ENCODE peak calls at places on chromosomes 3 and 15, in four cellular contexts. One of them, this sample, is unnamed.

GRCh38 chr3:29649815-29650547 is 369.1 kb downstream of the RBMS3 start:
- DNase-seq in MCF 10A: peak; percentile 42
- DNase-seq in BE2C: no peak
- DNase-seq in RPMI8226: peak; percentile 71
- DNase-seq in this sample: no peak

GRCh38 chr3:134563614-134564013 is 77.8 kb downstream of the CEP63 start:
- DNase-seq in MCF 10A: no peak
- DNase-seq in BE2C: no peak
- DNase-seq in RPMI8226: no peak
- DNase-seq in this sample: no peak

GRCh38 chr3:130310109-130310508 is 35.4 kb upstream of the COL6A5 start:
- DNase-seq in MCF 10A: no peak
- DNase-seq in BE2C: no peak
- DNase-seq in RPMI8226: no peak
- DNase-seq in this sample: no peak

GRCh38 chr3:135240426-135240825 is 445.4 kb downstream of the EPHB1 start:
- DNase-seq in MCF 10A: no peak
- DNase-seq in BE2C: peak; percentile 33
- DNase-seq in RPMI8226: no peak
- DNase-seq in this sample: no peak

GRCh38 chr3:197041875-197042488 is 12.4 kb upstream of the MELTF start:
- DNase-seq in MCF 10A: no peak
- DNase-seq in BE2C: no peak
- DNase-seq in RPMI8226: no peak
- DNase-seq in this sample: no peak

GRCh38 chr3:150763841-150764483 is 993 bp upstream of the SIAH2 start:
- DNase-seq in MCF 10A: peak; percentile 72
- DNase-seq in BE2C: peak; percentile 73
- DNase-seq in RPMI8226: peak; percentile 88
- DNase-seq in this sample: no peak

GRCh38 chr3:12709334-12709733 is 45.4 kb upstream of the RAF1 start:
- DNase-seq in MCF 10A: no peak
- DNase-seq in BE2C: no peak
- DNase-seq in RPMI8226: no peak
- DNase-seq in this sample: no peak

GRCh38 chr15:24269166-24269571 is 406.4 kb upstream of the NPAP1 start:
- DNase-seq in MCF 10A: no peak
- DNase-seq in BE2C: no peak
- DNase-seq in RPMI8226: peak; percentile 28
- DNase-seq in this sample: no peak

GRCh38 chr3:111691293-111691909 is 96.3 kb upstream of the ZBED2 start:
- DNase-seq in MCF 10A: peak; percentile 51
- DNase-seq in BE2C: no peak
- DNase-seq in RPMI8226: peak; percentile 17
- DNase-seq in this sample: no peak

GRCh38 chr3:141412936-141413354 is 44.6 kb downstream of the ZBTB38 start:
- DNase-seq in MCF 10A: peak; percentile 58
- DNase-seq in BE2C: no peak
- DNase-seq in RPMI8226: no peak
- DNase-seq in this sample: no peak

GRCh38 chr15:101051291-101052030 is 132.3 kb downstream of the LRRK1 start:
- DNase-seq in MCF 10A: no peak
- DNase-seq in BE2C: peak; percentile 2
- DNase-seq in RPMI8226: no peak
- DNase-seq in this sample: no peak

GRCh38 chr15:101242160-101242998 is 9.5 kb downstream of the CHSY1 start:
- DNase-seq in MCF 10A: peak; percentile 23
- DNase-seq in BE2C: no peak
- DNase-seq in RPMI8226: peak; percentile 74
- DNase-seq in this sample: peak; percentile 31

GRCh38 chr15:38883987-38884386 is 319.4 kb upstream of the RASGRP1 start:
- DNase-seq in MCF 10A: no peak
- DNase-seq in BE2C: peak; percentile 43
- DNase-seq in RPMI8226: no peak
- DNase-seq in this sample: no peak

GRCh38 chr3:113212155-113212844 is 943 bp downstream of the BOC start:
- DNase-seq in MCF 10A: no peak
- DNase-seq in BE2C: peak; percentile 42
- DNase-seq in RPMI8226: no peak
- DNase-seq in this sample: no peak

GRCh38 chr15:85623648-85624047 is 171.1 kb downstream of the KLHL25 start:
- DNase-seq in MCF 10A: no peak
- DNase-seq in BE2C: no peak
- DNase-seq in RPMI8226: no peak
- DNase-seq in this sample: no peak

GRCh38 chr3:52886049-52886730 is 11.2 kb downstream of the STIMATE start:
- DNase-seq in MCF 10A: no peak
- DNase-seq in BE2C: no peak
- DNase-seq in RPMI8226: no peak
- DNase-seq in this sample: no peak